ENCODE peak calls at places on chromosomes 3 and 15, in ten cellular contexts. R is H54; U is A549; Z is GM12878; F is endothelial cell; M is NCI-H460; V is activated CD4-positive, alpha-beta T cell treated with anti-CD3 and anti-CD28 coated beads for 4 hours; K is stimulated activated CD8-positive, alpha-beta memory T cell treated with anti-CD3 and anti-CD28 coated beads, Interleukin-7, amount 100 ng/mL, for 1 hour; J is stimulated activated CD4-positive, alpha-beta T cell treated with anti-CD3 and anti-CD28 coated beads, Interleukin-4, amount 100 ng/mL, for 48 hours; G is WTC11. T is an unnamed sample.

GRCh38 chr3:21271606-21272016 is 479.4 kb downstream of the ZNF385D start:
- DNase-seq in U (no peak), K (no peak), V (no peak), R (no peak), J (no peak), G (no peak), F (no peak), M (no peak), Z (no peak), T (no peak)

GRCh38 chr3:43709022-43709421 is 18.3 kb downstream of the ABHD5 start:
- DNase-seq in G (no peak), J (no peak), R (no peak), V (no peak), F (no peak), U (no peak), K (no peak), M (peak), Z (no peak), T (no peak)

GRCh38 chr3:59839810-59840515 is 790.1 kb upstream of the CFAP20DC start:
- DNase-seq in U (no peak), J (peak), Z (peak), G (no peak), V (no peak), K (no peak), R (no peak), F (no peak), M (no peak), T (peak)

GRCh38 chr3:35919160-35919559 is 279.8 kb downstream of the ARPP21 start:
- DNase-seq in J (no peak), K (no peak), U (no peak), G (no peak), Z (no peak), V (no peak), F (no peak), R (no peak), M (no peak), T (no peak)

GRCh38 chr3:174270841-174271240 is 588.3 kb upstream of the NAALADL2 start:
- DNase-seq in G (no peak), U (no peak), F (no peak), M (no peak), R (no peak), V (no peak), J (no peak), K (no peak), Z (no peak), T (no peak)

GRCh38 chr3:195129644-195130492 is 141.1 kb downstream of the XXYLT1 start:
- DNase-seq in F (no peak), R (no peak), K (no peak), G (no peak), J (peak), Z (peak), M (no peak), V (peak), U (no peak), T (no peak)

GRCh38 chr3:124780767-124781485 is 50.7 kb downstream of the UMPS start:
- DNase-seq in Z (no peak), K (no peak), F (peak), M (no peak), G (no peak), R (no peak), V (no peak), J (no peak), U (no peak), T (no peak)

GRCh38 chr3:44894485-44894884 is 20.1 kb downstream of the TGM4 start:
- DNase-seq in V (no peak), Z (no peak), G (no peak), K (no peak), M (no peak), U (no peak), R (no peak), J (no peak), F (peak), T (no peak)

GRCh38 chr3:17057316-17057715 is 172.6 kb downstream of the PLCL2 start:
- DNase-seq in Z (no peak), U (no peak), J (no peak), K (no peak), V (no peak), M (no peak), G (no peak), F (no peak), R (no peak), T (no peak)

GRCh38 chr15:90782450-90782849 is 65.3 kb downstream of the BLM start:
- DNase-seq in J (no peak), R (no peak), Z (no peak), M (no peak), G (no peak), F (no peak), V (no peak), U (no peak), K (no peak), T (no peak)

GRCh38 chr15:74314897-74315438 is 52.5 kb downstream of the CYP11A1 start:
- DNase-seq in U (no peak), R (no peak), Z (no peak), F (no peak), M (no peak), J (peak), G (no peak), V (no peak), K (no peak), T (peak)

GRCh38 chr3:16807441-16807840 is 77.3 kb upstream of the PLCL2 start:
- DNase-seq in M (no peak), F (no peak), U (no peak), J (no peak), R (no peak), V (no peak), K (no peak), G (no peak), Z (no peak), T (no peak)

GRCh38 chr3:48155122-48155521 is 33.1 kb downstream of the CDC25A start:
- DNase-seq in K (no peak), U (peak), F (no peak), J (no peak), G (no peak), M (no peak), V (no peak), Z (no peak), R (peak), T (no peak)

GRCh38 chr3:127456471-127457093 is 134.0 kb downstream of the TPRA1 start:
- DNase-seq in U (no peak), V (no peak), Z (no peak), J (no peak), M (no peak), F (peak), R (peak), K (no peak), G (peak), T (no peak)

GRCh38 chr3:43159496-43160255 is 53.8 kb upstream of the POMGNT2 start:
- DNase-seq in G (no peak), J (no peak), R (no peak), K (no peak), U (no peak), M (no peak), V (no peak), F (no peak), Z (no peak), T (no peak)

GRCh38 chr3:126019683-126020082 is 50.7 kb downstream of the ROPN1B start:
- DNase-seq in K (no peak), M (no peak), J (no peak), Z (no peak), U (no peak), V (no peak), G (no peak), R (no peak), F (no peak), T (no peak)

GRCh38 chr3:37402351-37402750 is 228.0 kb upstream of the LRRFIP2 start:
- DNase-seq in M (no peak), K (no peak), F (no peak), Z (no peak), J (no peak), V (no peak), U (no peak), R (no peak), G (no peak), T (no peak)

GRCh38 chr3:171225698-171226097 is 199.2 kb upstream of the SLC2A2 start:
- DNase-seq in U (no peak), V (no peak), Z (no peak), G (no peak), M (no peak), F (no peak), J (no peak), R (no peak), K (no peak), T (no peak)

GRCh38 chr15:66115568-66116206 is 137.9 kb downstream of the MEGF11 start:
- DNase-seq in G (peak), U (no peak), Z (no peak), V (peak), R (no peak), K (no peak), F (no peak), J (no peak), M (no peak), T (peak)

GRCh38 chr3:134846943-134847342 is 51.9 kb downstream of the EPHB1 start:
- DNase-seq in R (peak), U (peak), M (peak), K (no peak), F (no peak), V (no peak), Z (no peak), G (no peak), J (no peak), T (no peak)

GRCh38 chr3:131729561-131729960 is 226.8 kb upstream of the MRPL3 start:
- DNase-seq in R (no peak), F (no peak), U (no peak), M (no peak), J (no peak), K (no peak), V (no peak), G (no peak), Z (no peak), T (no peak)

GRCh38 chr15:47803767-47804166 is 86.5 kb downstream of the SEMA6D start:
- DNase-seq in F (no peak), M (no peak), Z (no peak), U (no peak), R (no peak), K (no peak), G (no peak), V (no peak), J (no peak), T (no peak)

GRCh38 chr3:121649645-121650044 is 11.1 kb downstream of the HCLS1 start:
- DNase-seq in Z (no peak), R (no peak), G (no peak), J (no peak), V (no peak), F (no peak), M (no peak), U (no peak), K (no peak), T (no peak)

GRCh38 chr15:66654718-66655375 is 47.2 kb upstream of the SMAD6 start:
- DNase-seq in U (no peak), R (no peak), K (no peak), G (no peak), M (no peak), J (no peak), Z (no peak), V (no peak), F (no peak), T (peak)

GRCh38 chr3:72036899-72037298 is 252.0 kb upstream of the PROK2 start:
- DNase-seq in M (no peak), J (no peak), G (no peak), Z (no peak), V (no peak), F (no peak), R (no peak), K (no peak), U (no peak), T (no peak)

GRCh38 chr15:52220896-52221660 is 29.9 kb upstream of the GNB5 start:
- DNase-seq in V (no peak), G (no peak), J (no peak), M (no peak), K (no peak), F (no peak), R (no peak), Z (no peak), U (no peak), T (peak)

GRCh38 chr15:99818872-99819271 is 85.6 kb upstream of the LYSMD4 start:
- DNase-seq in K (no peak), J (no peak), G (no peak), M (no peak), F (no peak), Z (no peak), V (no peak), U (no peak), R (no peak), T (no peak)

GRCh38 chr15:90046846-90047481 is 45.8 kb downstream of the ZNF710 start:
- DNase-seq in K (no peak), Z (no peak), M (no peak), U (no peak), R (no peak), G (no peak), V (no peak), F (no peak), J (no peak), T (no peak)

GRCh38 chr3:47009225-47010049 is 30.0 kb downstream of the NBEAL2 start:
- DNase-seq in J (peak), U (no peak), K (peak), G (peak), Z (peak), V (peak), F (peak), R (no peak), M (no peak), T (peak)

GRCh38 chr3:25120666-25121065 is 307.4 kb upstream of the RARB start:
- DNase-seq in R (no peak), Z (no peak), K (no peak), M (no peak), V (no peak), F (no peak), J (no peak), G (no peak), U (no peak), T (no peak)

GRCh38 chr3:146469206-146470017 is at the start of gene PLSCR2:
- DNase-seq in F (peak), G (peak), U (peak), Z (peak), R (no peak), J (peak), M (peak), K (peak), V (peak), T (peak)

T was measured in activated CD8-positive, alpha-beta T cell treated with anti-CD3 and anti-CD28 coated beads, Interleukin-2, amount 10 ng/mL, durations not matched to agents 7 days and 5 days.